ENCODE peak calls at places on chromosome 7, in six cellular contexts. K, H, V, Y, L and P are unnamed samples.

GRCh38 chr7:92159-92767 is 100.1 kb upstream of the FAM20C start:
- DNase-seq in L (no peak), K (no peak), H (no peak), V (no peak), Y (no peak), P (no peak)

GRCh38 chr7:5661941-5662340 is 119.5 kb downstream of the RNF216 start:
- DNase-seq in V (peak), L (no peak), H (no peak), Y (no peak), K (no peak), P (no peak)

GRCh38 chr7:21461282-21461681 is 33.4 kb downstream of the SP4 start:
- DNase-seq in K (no peak), H (no peak), V (no peak), Y (no peak), L (no peak), P (no peak)

GRCh38 chr7:65509368-65510186 is 135.9 kb downstream of the ZNF92 start:
- DNase-seq in V (no peak), K (no peak), Y (peak), H (peak), L (no peak), P (peak)

GRCh38 chr7:157384301-157384700 is 47.5 kb downstream of the DNAJB6 start:
- DNase-seq in H (no peak), V (peak), Y (no peak), K (no peak), L (peak), P (no peak)

GRCh38 chr7:31883761-31884164 is 186.4 kb downstream of the PDE1C start:
- DNase-seq in Y (no peak), V (peak), K (no peak), H (no peak), L (peak), P (peak)

GRCh38 chr7:23472974-23473847 is 2.9 kb upstream of the IGF2BP3 start:
- DNase-seq in K (no peak), H (no peak), V (no peak), L (no peak), Y (no peak), P (peak)

GRCh38 chr7:135930565-135931423 is 46.4 kb downstream of the MTPN start:
- DNase-seq in H (peak), K (no peak), V (peak), Y (no peak), L (peak), P (peak)

GRCh38 chr7:107186242-107186641 is 17.4 kb downstream of the HBP1 start:
- DNase-seq in Y (no peak), K (no peak), L (no peak), H (no peak), V (no peak), P (no peak)

GRCh38 chr7:157279973-157280841 is 56.6 kb upstream of the DNAJB6 start:
- DNase-seq in V (no peak), L (no peak), Y (no peak), K (no peak), H (no peak), P (peak)

GRCh38 chr7:128878226-128879105 is 15.8 kb downstream of the ATP6V1F start:
- DNase-seq in H (no peak), V (no peak), Y (peak), L (no peak), K (no peak), P (peak)

GRCh38 chr7:69403169-69403568 is 195.1 kb upstream of the AUTS2 start:
- DNase-seq in H (peak), L (no peak), Y (no peak), V (peak), K (no peak), P (no peak)

GRCh38 chr7:50321678-50322077 is 17.2 kb downstream of the IKZF1 start:
- DNase-seq in K (peak), Y (no peak), L (no peak), H (no peak), V (no peak), P (no peak)

GRCh38 chr7:1447551-1448244 is 11.6 kb downstream of the MICALL2 start:
- DNase-seq in L (peak), H (no peak), V (peak), K (no peak), Y (no peak), P (peak)

GRCh38 chr7:42972703-42973500 is 40.7 kb downstream of the MRPL32 start:
- DNase-seq in V (peak), K (no peak), Y (no peak), L (peak), H (peak), P (peak)

GRCh38 chr7:149690688-149691446 is 82.5 kb downstream of the ZNF467 start:
- DNase-seq in Y (peak), K (no peak), H (peak), V (peak), L (peak), P (peak)

GRCh38 chr7:42272793-42273665 is 36.0 kb upstream of the GLI3 start:
- DNase-seq in H (peak), K (no peak), L (peak), Y (no peak), V (peak), P (peak)

GRCh38 chr7:11261470-11261869 is 287.8 kb downstream of the PHF14 start:
- DNase-seq in Y (no peak), K (no peak), V (no peak), L (no peak), H (no peak), P (no peak)

GRCh38 chr7:151550601-151551286 is 31.0 kb upstream of the RHEB start:
- DNase-seq in Y (no peak), V (peak), K (no peak), L (peak), H (no peak), P (no peak)

GRCh38 chr7:92709912-92710311 is 119.7 kb upstream of the FAM133B start:
- DNase-seq in K (no peak), L (no peak), Y (no peak), H (no peak), V (no peak), P (no peak)

GRCh38 chr7:133207687-133208086 is 45.2 kb upstream of the EXOC4 start:
- DNase-seq in H (no peak), Y (no peak), L (no peak), K (no peak), V (peak), P (no peak)

GRCh38 chr7:30705008-30705407 is 22.8 kb upstream of the CRHR2 start:
- DNase-seq in V (no peak), K (no peak), Y (no peak), L (no peak), H (no peak), P (peak)

GRCh38 chr7:42194218-42194617 is 42.8 kb downstream of the GLI3 start:
- DNase-seq in L (peak), H (no peak), V (peak), K (no peak), Y (no peak), P (no peak)

DNA sequence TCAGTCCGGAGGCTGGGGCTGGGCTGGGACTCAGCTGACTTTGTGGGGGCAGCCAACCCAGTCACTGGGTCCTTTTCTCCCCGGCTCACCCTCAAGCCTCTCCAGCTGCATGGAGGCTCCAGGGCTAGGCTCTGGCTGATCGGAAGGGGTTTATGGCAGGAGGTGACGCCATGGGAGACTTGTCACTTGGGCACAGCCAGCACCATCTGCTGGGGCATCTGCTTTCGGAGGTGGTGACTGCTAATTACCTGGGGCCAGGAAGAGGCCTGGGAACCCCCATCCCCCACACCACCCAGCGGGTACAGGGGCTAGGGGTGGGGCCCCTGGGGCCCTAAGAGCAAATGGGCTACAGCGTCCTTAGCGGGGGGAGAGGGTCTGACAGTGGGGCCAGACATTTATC is 1.5 kb upstream of the LFNG start:
- DNase-seq in K (no peak), Y (no peak), H (no peak), V (no peak), L (no peak), P (no peak)
- H3K4me3 ChIP-seq in K (no peak), Y (no peak), H (no peak), V (no peak), L (no peak), P (no peak)

GRCh38 chr7:25732771-25733217 is 419.2 kb upstream of the NFE2L3 start:
- DNase-seq in V (no peak), K (no peak), H (no peak), Y (no peak), L (no peak), P (no peak)
- H3K4me3 ChIP-seq in V (no peak), K (no peak), H (no peak), Y (no peak), L (no peak), P (no peak)

DNA sequence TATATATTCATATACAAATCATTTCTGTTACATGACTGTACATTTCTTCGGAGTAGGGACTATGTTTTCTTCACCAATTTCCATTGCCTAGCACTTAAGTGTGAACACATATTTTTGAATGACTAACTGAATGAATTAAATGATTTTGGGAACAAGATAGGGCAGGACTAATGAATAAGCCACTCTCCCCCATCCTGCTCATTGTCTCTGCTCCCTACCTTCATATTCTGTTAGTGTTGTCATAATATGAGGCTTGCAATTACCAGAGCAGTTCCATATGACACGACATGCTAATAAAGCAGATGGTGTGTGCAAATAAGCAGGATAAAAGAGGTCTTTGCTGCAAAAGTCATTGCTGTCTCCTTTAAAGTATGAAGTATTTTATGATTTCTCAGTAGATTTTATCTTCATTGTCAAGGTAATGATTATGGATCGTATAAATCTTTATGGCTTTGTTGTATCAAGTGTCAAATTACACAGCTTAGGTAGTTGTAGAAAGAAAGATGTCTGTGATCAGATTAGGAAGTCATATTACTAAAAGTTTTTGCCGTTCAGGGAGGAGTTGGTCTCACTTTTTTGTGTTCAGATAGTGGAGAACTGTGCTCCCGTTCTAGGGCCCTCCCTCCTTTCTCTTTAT is 114.8 kb downstream of the SDK1 start:
- DNase-seq in V (no peak), H (no peak), Y (no peak), L (no peak), K (no peak), P (no peak)
- H3K4me3 ChIP-seq in V (no peak), H (no peak), Y (no peak), L (no peak), K (no peak), P (no peak)

GRCh38 chr7:16417958-16418357 is 3.4 kb downstream of the CRPPA start:
- DNase-seq in L (no peak), Y (no peak), V (no peak), H (no peak), K (no peak), P (no peak)
- H3K4me3 ChIP-seq in L (no peak), Y (no peak), V (no peak), H (no peak), K (no peak), P (no peak)

DNA sequence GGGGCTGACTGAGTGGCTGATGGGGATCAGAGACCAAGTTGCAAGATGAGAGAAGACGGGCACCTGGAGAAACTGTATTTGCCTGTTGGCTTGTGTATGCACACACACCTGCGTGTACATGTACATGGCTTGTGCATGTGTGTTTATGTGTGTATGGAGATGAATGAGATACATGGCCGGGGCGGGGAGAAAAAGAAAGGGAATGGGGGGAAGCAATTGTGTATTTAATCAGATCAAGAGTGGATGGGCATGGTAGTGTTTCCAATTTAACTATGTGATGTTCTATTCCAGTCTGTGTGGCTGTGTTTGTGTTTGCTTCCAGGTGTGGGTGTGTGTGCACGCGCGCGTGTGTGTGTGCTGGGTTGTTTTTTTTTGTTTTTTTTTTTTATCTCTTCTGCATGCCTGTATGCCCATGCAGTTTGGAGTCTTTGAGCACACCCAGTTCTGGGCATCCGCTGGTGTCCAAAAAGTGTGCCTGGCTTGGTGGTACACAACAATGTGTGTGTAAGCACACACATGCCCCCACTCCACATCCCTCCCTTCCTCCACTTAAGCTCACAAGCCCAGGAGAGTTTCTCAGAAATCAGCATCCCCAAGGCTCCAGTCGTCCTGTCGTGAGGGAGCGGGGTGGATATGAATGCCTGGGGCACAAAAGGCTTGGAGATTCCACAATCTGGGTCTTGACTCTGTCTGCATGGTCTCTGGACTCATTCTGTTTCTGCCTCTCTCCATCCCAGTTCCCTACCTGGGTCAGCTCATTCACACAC is 2.5 kb upstream of the VGF start:
- DNase-seq in V (no peak), Y (no peak), L (no peak), H (no peak), K (no peak), P (peak)
- H3K4me3 ChIP-seq in V (no peak), Y (no peak), L (no peak), H (no peak), K (no peak), P (no peak)